ENCODE peak calls at places on chromosome 13, in six cellular contexts. I is hypothalamus, C is NCI-H1417 treated with DMSO at 0.1 percent for 48 hours, D is nephron progenitor cell, H is GM04504, F is T-helper 17 cell. M is an unnamed sample.

GRCh38 chr13:113589251-113589960 is 4.9 kb downstream of the TFDP1 start:
- DNase-seq in F (no peak), D (no peak), C (no peak), I (no peak), H (no peak), M (no peak)

GRCh38 chr13:36341718-36342117 is 4.5 kb downstream of the SPART start:
- DNase-seq in H (no peak), F (no peak), C (no peak), D (no peak), I (no peak), M (no peak)

GRCh38 chr13:108574856-108575255 is 54.6 kb upstream of the MYO16 start:
- DNase-seq in D (no peak), I (no peak), C (no peak), H (no peak), F (no peak), M (no peak)

GRCh38 chr13:24123761-24124160 is 36.8 kb upstream of the SPATA13 start:
- DNase-seq in C (no peak), D (no peak), H (no peak), F (no peak), I (no peak), M (no peak)

GRCh38 chr13:112733661-112734379 is 44.0 kb downstream of the ATP11A start:
- DNase-seq in I (no peak), D (no peak), H (no peak), C (peak), F (no peak), M (no peak)

GRCh38 chr13:75495938-75496337 is 14.0 kb upstream of the TBC1D4 start:
- DNase-seq in D (no peak), H (no peak), C (no peak), F (no peak), I (no peak), M (no peak)

GRCh38 chr13:90947976-90948375 is 399.5 kb upstream of the MIR17HG start:
- DNase-seq in F (no peak), I (no peak), C (no peak), H (no peak), D (no peak), M (no peak)

GRCh38 chr13:26011996-26012688 is 39.7 kb downstream of the SHISA2 start:
- DNase-seq in H (no peak), F (no peak), I (no peak), D (no peak), C (no peak), M (no peak)

GRCh38 chr13:109204252-109204651 is 574.8 kb downstream of the MYO16 start:
- DNase-seq in I (no peak), F (no peak), H (no peak), D (no peak), C (no peak), M (no peak)

GRCh38 chr13:76980075-76980718 is 11.7 kb upstream of the CLN5 start:
- DNase-seq in H (no peak), F (peak), D (peak), C (no peak), I (peak), M (no peak)

GRCh38 chr13:101706651-101707050 is 254.2 kb downstream of the ITGBL1 start:
- DNase-seq in I (no peak), C (no peak), H (peak), F (no peak), D (no peak), M (peak)

GRCh38 chr13:42990147-42990990 is 1.7 kb downstream of the EPSTI1 start:
- DNase-seq in F (no peak), I (no peak), C (no peak), H (no peak), D (no peak), M (no peak)

GRCh38 chr13:27619711-27620376 is 485 bp downstream of the LNX2 start:
- DNase-seq in H (no peak), I (peak), C (no peak), D (no peak), F (no peak), M (no peak)

M was measured in HFF-Myc.